ENCODE peak calls at places on chromosomes 5 and 9, in seven cellular contexts. D is H1; Y is lung microvascular endothelial cell; N is right cardiac atrium; Q is Caco-2; G is CD8-positive, alpha-beta T cell; S is NCI-H1930. U is an unnamed sample.

GRCh38 chr9:84573098-84573497 is 96.4 kb upstream of the NTRK2 start:
- DNase-seq in D (no peak), G (no peak), N (no peak), S (no peak), Y (no peak), Q (no peak), U (no peak)

GRCh38 chr5:124193371-124193789 is 553.1 kb downstream of the ZNF608 start:
- DNase-seq in Y (peak; percentile 5), S (no peak), G (no peak), D (no peak), Q (no peak), N (no peak), U (no peak)

GRCh38 chr9:124480621-124480981 is 26.6 kb downstream of the NR5A1 start:
- DNase-seq in G (no peak), Q (no peak), D (peak; percentile 80), Y (peak; percentile 55), N (peak; percentile 38), S (no peak), U (peak; percentile 77)

GRCh38 chr9:36548454-36548853 is 24.2 kb upstream of the MELK start:
- DNase-seq in N (no peak), S (no peak), D (no peak), G (no peak), Q (no peak), Y (no peak), U (no peak)

GRCh38 chr9:117643288-117643654 is 60.9 kb upstream of the TLR4 start:
- DNase-seq in S (no peak), D (no peak), Q (no peak), Y (no peak), G (no peak), N (no peak), U (no peak)

GRCh38 chr9:121298016-121298538 is 30.1 kb downstream of the GSN start:
- DNase-seq in D (no peak), N (peak; percentile 46), Q (peak; percentile 81), G (no peak), S (no peak), Y (no peak), U (no peak)

GRCh38 chr5:126961702-126962101 is 68.7 kb downstream of the MARCHF3 start:
- DNase-seq in G (no peak), N (no peak), S (peak; percentile 60), Q (no peak), D (no peak), Y (peak; percentile 60), U (no peak)

GRCh38 chr9:100098241-100098886 is 436 bp downstream of the ERP44 start:
- DNase-seq in D (peak; percentile 68), Q (peak; percentile 89), N (peak; percentile 63), S (peak; percentile 5), G (peak; percentile 32), Y (peak; percentile 83), U (peak; percentile 79)

GRCh38 chr5:128965638-128966302 is 482 bp downstream of the SLC27A6 start:
- DNase-seq in D (no peak), N (peak; percentile 58), Y (no peak), S (no peak), G (no peak), Q (no peak), U (no peak)

GRCh38 chr9:95103385-95104087 is 214.0 kb downstream of the FANCC start:
- DNase-seq in G (no peak), S (no peak), Q (no peak), N (peak; percentile 73), Y (no peak), D (no peak), U (no peak)

GRCh38 chr9:122379340-122379739 is 8.5 kb downstream of the PTGS1 start:
- DNase-seq in Y (no peak), S (no peak), D (no peak), N (no peak), G (no peak), Q (no peak), U (no peak)

GRCh38 chr5:159697536-159697935 is 218.7 kb upstream of the ADRA1B start:
- DNase-seq in G (no peak), D (no peak), Q (no peak), N (no peak), S (no peak), Y (no peak), U (no peak)

GRCh38 chr9:134501266-134502181 is 140.1 kb upstream of the COL5A1 start:
- DNase-seq in D (no peak), Y (peak; percentile 11), S (no peak), G (no peak), N (no peak), Q (peak; percentile 26), U (no peak)

GRCh38 chr5:115147052-115147451 is 22.7 kb downstream of the TRIM36 start:
- DNase-seq in Y (no peak), Q (no peak), D (no peak), N (no peak), G (no peak), S (no peak), U (no peak)

GRCh38 chr5:157449011-157449723 is 10.8 kb upstream of the NIPAL4 start:
- DNase-seq in D (peak; percentile 22), G (no peak), Y (no peak), N (peak; percentile 92), S (no peak), Q (no peak), U (no peak)

GRCh38 chr5:32476891-32477290 is 32.4 kb upstream of the ZFR start:
- DNase-seq in Q (no peak), D (no peak), S (no peak), Y (no peak), G (no peak), N (no peak), U (no peak)

GRCh38 chr5:95238560-95239325 is 46.2 kb downstream of the MCTP1 start:
- DNase-seq in Y (peak; percentile 4), N (no peak), G (no peak), D (no peak), Q (no peak), S (no peak), U (no peak)

GRCh38 chr5:178460598-178461425 is 129.4 kb downstream of the COL23A1 start:
- DNase-seq in S (no peak), G (peak; percentile 35), Y (peak; percentile 70), D (peak; percentile 96), Q (peak; percentile 71), N (peak; percentile 94), U (peak; percentile 19)

GRCh38 chr9:112274600-112274999 is 58.8 kb downstream of the PTBP3 start:
- DNase-seq in Q (no peak), S (no peak), Y (no peak), D (no peak), N (no peak), G (no peak), U (no peak)

GRCh38 chr5:41708604-41708940 is 161.7 kb downstream of the OXCT1 start:
- DNase-seq in Q (no peak), G (no peak), D (no peak), Y (no peak), N (no peak), S (no peak), U (no peak)

GRCh38 chr5:1666812-1667588 is 132.6 kb downstream of the MRPL36 start:
- DNase-seq in G (peak; percentile 41), D (peak; percentile 96), Y (peak; percentile 33), N (no peak), Q (peak; percentile 37), S (peak; percentile 62), U (peak; percentile 29)

GRCh38 chr9:113695901-113696300 is 180.2 kb upstream of the ZNF618 start:
- DNase-seq in N (no peak), S (no peak), D (no peak), G (no peak), Y (no peak), Q (no peak), U (no peak)

GRCh38 chr9:98929866-98930265 is 13.8 kb upstream of the COL15A1 start:
- DNase-seq in D (no peak), Q (no peak), Y (no peak), N (no peak), G (no peak), S (no peak), U (no peak)

GRCh38 chr5:122532035-122532434 is 220.0 kb downstream of the SNCAIP start:
- DNase-seq in G (no peak), D (no peak), S (no peak), Y (no peak), Q (no peak), N (no peak), U (no peak)

GRCh38 chr5:151664694-151665583 is 21.8 kb downstream of the SPARC start:
- DNase-seq in N (peak; percentile 71), D (no peak), Q (no peak), G (no peak), Y (peak; percentile 85), S (no peak), U (no peak)

GRCh38 chr5:90888511-90889324 is 330.1 kb downstream of the ADGRV1 start:
- DNase-seq in G (no peak), N (no peak), Q (no peak), S (peak; percentile 31), Y (peak; percentile 93), D (no peak), U (peak; percentile 24)

U was measured in HAP-1.